ENCODE peak calls at places on chromosomes 12 and 14, in four cellular contexts. Q, R, X and B are unnamed samples.

GRCh38 chr12:69570545-69571399 is 14.5 kb upstream of the CCT2 start:
- DNase-seq in R (peak), X (peak), Q (peak), B (peak)

GRCh38 chr12:122184522-122184921 is 1.6 kb downstream of the LRRC43 start:
- DNase-seq in R (no peak), Q (no peak), X (no peak), B (no peak)

GRCh38 chr14:89214221-89214965 is 202.6 kb downstream of the FOXN3 start:
- DNase-seq in X (peak), R (peak), Q (no peak), B (no peak)

GRCh38 chr14:80080601-80081000 is 130.7 kb downstream of the DIO2 start:
- DNase-seq in X (no peak), Q (no peak), R (no peak), B (no peak)

GRCh38 chr12:57604454-57605307 is at the start of gene DTX3:
- DNase-seq in Q (peak), X (peak), R (no peak), B (peak)

GRCh38 chr12:27688671-27689070 is 7.6 kb upstream of the REP15 start:
- DNase-seq in Q (no peak), R (no peak), X (no peak), B (no peak)

GRCh38 chr14:32986791-32987545 is 48.3 kb downstream of the NPAS3 start:
- DNase-seq in R (no peak), Q (no peak), X (peak), B (no peak)

GRCh38 chr12:1212529-1212928 is 221.5 kb downstream of the ERC1 start:
- DNase-seq in R (no peak), X (peak), Q (no peak), B (peak)

GRCh38 chr12:26732010-26732908 is 100.7 kb downstream of the ITPR2 start:
- DNase-seq in Q (no peak), R (no peak), X (no peak), B (no peak)

GRCh38 chr12:102728506-102729242 is 188.4 kb downstream of the PAH start:
- DNase-seq in R (no peak), X (no peak), Q (no peak), B (no peak)

GRCh38 chr12:2535583-2536187 is 259.1 kb upstream of the FKBP4 start:
- DNase-seq in R (no peak), Q (no peak), X (no peak), B (no peak)

GRCh38 chr14:91548145-91548544 is 38.0 kb upstream of the PPP4R3A start:
- DNase-seq in X (no peak), R (no peak), Q (no peak), B (no peak)

GRCh38 chr12:22588817-22589216 is 36.2 kb upstream of the ETNK1 start:
- DNase-seq in R (peak), Q (no peak), X (no peak), B (no peak)

GRCh38 chr12:66920205-66920604 is 241.3 kb upstream of the GRIP1 start:
- DNase-seq in X (no peak), R (no peak), Q (no peak), B (no peak)
- H3K27ac ChIP-seq in X (no peak), R (no peak), Q (no peak), B (no peak)

DNA sequence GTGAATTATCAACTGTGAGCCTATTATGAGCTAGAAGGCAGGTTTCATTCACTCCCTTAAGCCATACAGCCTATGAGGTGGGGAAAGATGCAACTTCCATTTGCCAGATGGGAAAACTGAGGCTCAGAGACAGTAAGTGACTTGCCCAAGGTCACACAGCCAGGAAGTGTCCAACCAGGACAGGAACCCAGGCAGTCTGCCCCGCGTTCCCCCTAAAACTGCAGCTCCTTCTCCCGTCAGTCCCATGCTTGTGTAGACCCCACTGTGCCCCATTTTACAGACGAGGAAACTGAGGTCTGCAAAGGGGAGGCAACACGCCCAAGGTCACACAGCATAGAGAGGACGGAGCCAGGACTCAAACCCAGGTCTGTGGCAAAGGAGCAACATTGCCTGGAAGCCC is 50.6 kb downstream of the NCOR2 start:
- DNase-seq in Q (no peak), X (no peak), R (no peak), B (no peak)
- H3K4me3 ChIP-seq in Q (no peak), X (no peak), R (peak), B (no peak)

GRCh38 chr14:102556098-102556677 is 36.3 kb upstream of the RCOR1 start:
- DNase-seq in X (no peak), R (no peak), Q (no peak), B (peak)
- H3K27ac ChIP-seq in X (no peak), R (no peak), Q (no peak), B (no peak)

DNA sequence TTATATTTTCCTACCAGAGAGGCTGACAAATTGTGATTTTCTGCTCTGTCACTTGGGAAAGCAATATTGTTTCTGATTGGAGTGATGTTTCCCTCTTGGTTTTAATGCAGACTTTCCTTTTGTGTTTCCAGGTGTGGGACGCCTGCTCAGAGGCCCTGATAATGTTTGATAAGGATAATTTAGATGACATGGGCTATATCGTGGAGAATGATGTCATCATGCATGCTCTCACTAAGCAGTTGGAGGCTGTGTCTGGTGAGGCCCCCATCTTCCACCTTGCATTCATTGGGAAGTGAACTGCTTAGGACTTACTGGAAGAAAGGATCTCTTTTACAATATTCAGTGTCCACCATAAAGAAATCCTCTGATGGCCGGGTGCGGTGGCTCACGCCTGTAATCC is 5.6 kb downstream of the COQ6 start:
- DNase-seq in Q (no peak), X (no peak), R (no peak), B (no peak)
- H3K4me3 ChIP-seq in Q (no peak), X (no peak), R (no peak), B (no peak)

GRCh38 chr14:73747386-73748211 is 33.4 kb upstream of the PNMA1 start:
- DNase-seq in R (no peak), X (no peak), Q (no peak), B (no peak)
- H3K27ac ChIP-seq in R (peak), X (no peak), Q (no peak), B (no peak)